ENCODE peak calls at places on chromosome 15, in eight cellular contexts. F, B, Q, C, V, E, M and P are unnamed samples.

GRCh38 chr15:50943623-50944022 is 35.1 kb downstream of the AP4E1 start:
- DNase-seq in Q (no peak), F (peak; percentile 65), E (no peak), M (no peak), C (no peak), V (no peak), B (no peak), P (peak; percentile 54)

GRCh38 chr15:72998681-72999466 is 53.4 kb upstream of the NEO1 start:
- DNase-seq in C (peak; percentile 37), M (no peak), V (no peak), Q (no peak), E (no peak), B (no peak), F (peak; percentile 75), P (no peak)

GRCh38 chr15:68224546-68225250 is 4.8 kb downstream of the CLN6 start:
- DNase-seq in M (no peak), E (no peak), V (no peak), B (no peak), Q (no peak), C (peak; percentile 14), F (no peak), P (no peak)

GRCh38 chr15:74710349-74711094 is 14.7 kb upstream of the EDC3 start:
- DNase-seq in E (no peak), Q (no peak), M (no peak), B (no peak), F (no peak), C (no peak), V (no peak), P (no peak)

GRCh38 chr15:87734571-87735373 is 521.8 kb downstream of the NTRK3 start:
- DNase-seq in E (no peak), B (no peak), M (no peak), F (no peak), Q (no peak), V (no peak), C (no peak), P (no peak)

GRCh38 chr15:30885814-30886213 is 17.9 kb upstream of the FAN1 start:
- DNase-seq in B (no peak), C (no peak), V (peak; percentile 60), E (no peak), Q (no peak), F (peak; percentile 41), M (no peak), P (peak; percentile 14)

GRCh38 chr15:62119224-62119925 is 45.7 kb downstream of the C2CD4B start:
- DNase-seq in V (no peak), E (no peak), M (no peak), C (no peak), F (peak; percentile 97), Q (no peak), B (no peak), P (peak; percentile 96)

GRCh38 chr15:67193223-67194009 is 61.0 kb downstream of the AAGAB start:
- DNase-seq in Q (no peak), F (no peak), C (no peak), V (no peak), M (no peak), B (no peak), E (no peak), P (peak; percentile 62)

GRCh38 chr15:87712211-87712610 is 544.3 kb downstream of the NTRK3 start:
- DNase-seq in C (no peak), V (no peak), B (no peak), F (no peak), M (no peak), Q (no peak), E (no peak), P (no peak)

GRCh38 chr15:43093026-43093425 is 12.8 kb downstream of the UBR1 start:
- DNase-seq in B (no peak), C (no peak), M (no peak), Q (no peak), E (no peak), F (no peak), V (no peak), P (peak; percentile 50)

GRCh38 chr15:44286814-44287555 is 1.5 kb upstream of the GOLM2 start:
- DNase-seq in F (peak; percentile 11), B (no peak), E (no peak), M (no peak), V (no peak), Q (no peak), C (no peak), P (peak; percentile 7)
- TF ChIP-seq CTCF in F (no peak), B (no peak), E (peak; percentile 54), M (no peak), V (no peak), Q (no peak), C (no peak), P (peak; percentile 6)

GRCh38 chr15:40273428-40273827 is 9.4 kb downstream of the ANKRD63 start:
- DNase-seq in B (no peak), E (no peak), V (no peak), F (no peak), Q (no peak), C (no peak), M (no peak), P (no peak)
- TF ChIP-seq CTCF in B (no peak), E (no peak), V (no peak), F (no peak), Q (no peak), C (no peak), M (peak; percentile 10), P (no peak)

DNA sequence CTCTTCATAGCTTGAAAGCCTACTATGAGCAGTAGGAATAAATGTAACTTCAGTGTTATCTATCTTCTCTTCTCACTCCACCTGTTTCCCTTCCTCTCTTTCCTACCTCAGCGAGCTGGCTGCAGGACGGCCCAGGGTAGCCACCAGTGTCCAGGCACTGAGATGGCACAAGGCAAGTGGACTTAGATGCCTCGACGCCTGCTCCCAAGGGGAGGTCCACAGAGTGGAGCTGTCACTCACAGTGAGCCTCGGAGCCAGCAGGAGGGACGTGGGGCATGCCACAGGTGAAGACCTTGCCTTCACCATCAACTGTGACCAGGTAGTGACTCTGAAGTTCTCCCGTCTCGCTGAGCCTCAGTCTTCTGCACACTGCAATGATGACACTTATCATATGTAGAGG is 88.2 kb downstream of the PCSK6 start:
- DNase-seq in M (no peak), B (peak; percentile 38), C (no peak), F (no peak), E (no peak), Q (no peak), V (no peak), P (no peak)
- TF ChIP-seq CTCF in M (no peak), B (no peak), C (no peak), F (no peak), E (no peak), Q (no peak), V (no peak), P (no peak)

DNA sequence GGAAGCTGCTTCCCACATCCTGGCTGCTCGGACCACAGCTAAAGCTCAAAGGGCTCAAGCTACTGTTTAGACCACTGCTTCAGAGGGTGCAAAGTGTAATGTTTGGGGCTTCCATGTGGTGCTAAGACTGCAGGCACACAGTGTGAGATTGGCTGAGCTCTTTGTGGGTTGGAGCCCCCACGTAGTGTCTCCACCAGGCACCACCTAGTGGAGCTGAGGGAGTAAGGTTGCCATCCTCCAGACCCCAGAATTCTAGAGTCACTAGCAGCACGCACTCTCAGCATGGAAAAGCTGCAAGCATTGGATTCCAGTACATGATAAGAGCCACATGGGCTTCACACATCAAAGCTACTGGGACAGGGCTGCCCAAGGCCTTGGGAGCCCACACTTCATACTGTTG is 9.3 kb downstream of the MKRN3 start:
- DNase-seq in E (no peak), M (no peak), Q (no peak), B (no peak), C (no peak), V (no peak), F (no peak), P (no peak)
- TF ChIP-seq CTCF in E (no peak), M (peak; percentile 45), Q (peak; percentile 53), B (no peak), C (no peak), V (peak; percentile 21), F (no peak), P (no peak)

GRCh38 chr15:34796847-34797246 is 1.5 kb upstream of the ACTC1 start:
- DNase-seq in B (no peak), F (no peak), M (no peak), C (no peak), E (no peak), Q (no peak), V (no peak), P (no peak)

GRCh38 chr15:34794590-34795206 is 651 bp downstream of the ACTC1 start:
- DNase-seq in B (no peak), M (no peak), V (no peak), Q (no peak), F (no peak), E (no peak), C (no peak), P (no peak)

GRCh38 chr15:34793071-34793470 is 2.3 kb downstream of the ACTC1 start:
- DNase-seq in C (no peak), V (no peak), Q (no peak), F (no peak), E (no peak), B (no peak), M (no peak), P (no peak)

GRCh38 chr15:34793901-34794300 is 1.4 kb downstream of the ACTC1 start:
- DNase-seq in M (no peak), V (no peak), Q (no peak), C (no peak), F (no peak), B (no peak), E (no peak), P (no peak)

GRCh38 chr15:34795267-34796081 is at the start of gene ACTC1:
- DNase-seq in F (peak; percentile 54), Q (peak; percentile 33), M (peak; percentile 47), B (peak; percentile 42), V (peak; percentile 74), C (peak; percentile 27), E (peak; percentile 70), P (peak; percentile 30)
- TF ChIP-seq CTCF in F (no peak), Q (no peak), M (no peak), B (no peak), V (peak; percentile 13), C (no peak), E (no peak), P (no peak)